ENCODE peak calls at places on chromosomes 7 and 10, in five cellular contexts. One of them, this sample, is unnamed.

GRCh38 chr7:102875700-102876192 is 37.1 kb upstream of the LRRC17 start:
- DNase-seq in stimulated activated CD4-positive, alpha-beta T cell treated with anti-CD3 and anti-CD28 coated beads, Interleukin-4, amount 100 ng/mL, for 24 hours: peak; percentile 39
- DNase-seq in activated CD8-positive, alpha-beta memory T cell treated with anti-CD3 and anti-CD28 coated beads, Interleukin-2, amount 10 ng/mL, durations not matched to agents 7 days and 5 days: peak; percentile 53
- DNase-seq in activated CD4-positive, alpha-beta T cell treated with anti-CD3 and anti-CD28 coated beads, Interleukin-2, amount 10 ng/mL, durations not matched to agents 7 days and 5 days: peak; percentile 7
- DNase-seq in NCI-H1105: no peak
- DNase-seq in this sample: peak; percentile 99

GRCh38 chr7:57203161-57203791 is 71.0 kb upstream of the ZNF479 start:
- DNase-seq in stimulated activated CD4-positive, alpha-beta T cell treated with anti-CD3 and anti-CD28 coated beads, Interleukin-4, amount 100 ng/mL, for 24 hours: no peak
- DNase-seq in activated CD8-positive, alpha-beta memory T cell treated with anti-CD3 and anti-CD28 coated beads, Interleukin-2, amount 10 ng/mL, durations not matched to agents 7 days and 5 days: no peak
- DNase-seq in activated CD4-positive, alpha-beta T cell treated with anti-CD3 and anti-CD28 coated beads, Interleukin-2, amount 10 ng/mL, durations not matched to agents 7 days and 5 days: no peak
- DNase-seq in NCI-H1105: peak; percentile 62
- DNase-seq in this sample: no peak

GRCh38 chr7:148303295-148304013 is 287.1 kb upstream of the C7orf33 start:
- DNase-seq in stimulated activated CD4-positive, alpha-beta T cell treated with anti-CD3 and anti-CD28 coated beads, Interleukin-4, amount 100 ng/mL, for 24 hours: no peak
- DNase-seq in activated CD8-positive, alpha-beta memory T cell treated with anti-CD3 and anti-CD28 coated beads, Interleukin-2, amount 10 ng/mL, durations not matched to agents 7 days and 5 days: no peak
- DNase-seq in activated CD4-positive, alpha-beta T cell treated with anti-CD3 and anti-CD28 coated beads, Interleukin-2, amount 10 ng/mL, durations not matched to agents 7 days and 5 days: no peak
- DNase-seq in NCI-H1105: no peak
- DNase-seq in this sample: peak; percentile 84

GRCh38 chr7:133513608-133514007 is 260.7 kb downstream of the EXOC4 start:
- DNase-seq in stimulated activated CD4-positive, alpha-beta T cell treated with anti-CD3 and anti-CD28 coated beads, Interleukin-4, amount 100 ng/mL, for 24 hours: no peak
- DNase-seq in activated CD8-positive, alpha-beta memory T cell treated with anti-CD3 and anti-CD28 coated beads, Interleukin-2, amount 10 ng/mL, durations not matched to agents 7 days and 5 days: no peak
- DNase-seq in activated CD4-positive, alpha-beta T cell treated with anti-CD3 and anti-CD28 coated beads, Interleukin-2, amount 10 ng/mL, durations not matched to agents 7 days and 5 days: no peak
- DNase-seq in NCI-H1105: no peak
- DNase-seq in this sample: peak; percentile 85

GRCh38 chr10:22427890-22428571 is 82.7 kb downstream of the SPAG6 start:
- DNase-seq in stimulated activated CD4-positive, alpha-beta T cell treated with anti-CD3 and anti-CD28 coated beads, Interleukin-4, amount 100 ng/mL, for 24 hours: no peak
- DNase-seq in activated CD8-positive, alpha-beta memory T cell treated with anti-CD3 and anti-CD28 coated beads, Interleukin-2, amount 10 ng/mL, durations not matched to agents 7 days and 5 days: no peak
- DNase-seq in activated CD4-positive, alpha-beta T cell treated with anti-CD3 and anti-CD28 coated beads, Interleukin-2, amount 10 ng/mL, durations not matched to agents 7 days and 5 days: no peak
- DNase-seq in NCI-H1105: peak; percentile 80
- DNase-seq in this sample: peak; percentile 72

GRCh38 chr10:79001082-79001885 is 67.5 kb upstream of the ZMIZ1 start:
- DNase-seq in stimulated activated CD4-positive, alpha-beta T cell treated with anti-CD3 and anti-CD28 coated beads, Interleukin-4, amount 100 ng/mL, for 24 hours: no peak
- DNase-seq in activated CD8-positive, alpha-beta memory T cell treated with anti-CD3 and anti-CD28 coated beads, Interleukin-2, amount 10 ng/mL, durations not matched to agents 7 days and 5 days: no peak
- DNase-seq in activated CD4-positive, alpha-beta T cell treated with anti-CD3 and anti-CD28 coated beads, Interleukin-2, amount 10 ng/mL, durations not matched to agents 7 days and 5 days: no peak
- DNase-seq in NCI-H1105: no peak
- DNase-seq in this sample: no peak

GRCh38 chr7:98240961-98241673 is 10.9 kb downstream of the TECPR1 start:
- DNase-seq in stimulated activated CD4-positive, alpha-beta T cell treated with anti-CD3 and anti-CD28 coated beads, Interleukin-4, amount 100 ng/mL, for 24 hours: peak; percentile 27
- DNase-seq in activated CD8-positive, alpha-beta memory T cell treated with anti-CD3 and anti-CD28 coated beads, Interleukin-2, amount 10 ng/mL, durations not matched to agents 7 days and 5 days: peak; percentile 46
- DNase-seq in activated CD4-positive, alpha-beta T cell treated with anti-CD3 and anti-CD28 coated beads, Interleukin-2, amount 10 ng/mL, durations not matched to agents 7 days and 5 days: peak; percentile 30
- DNase-seq in NCI-H1105: no peak
- DNase-seq in this sample: peak; percentile 70

GRCh38 chr10:73649876-73650536 is 5.8 kb downstream of the SYNPO2L start:
- DNase-seq in stimulated activated CD4-positive, alpha-beta T cell treated with anti-CD3 and anti-CD28 coated beads, Interleukin-4, amount 100 ng/mL, for 24 hours: no peak
- DNase-seq in activated CD8-positive, alpha-beta memory T cell treated with anti-CD3 and anti-CD28 coated beads, Interleukin-2, amount 10 ng/mL, durations not matched to agents 7 days and 5 days: no peak
- DNase-seq in activated CD4-positive, alpha-beta T cell treated with anti-CD3 and anti-CD28 coated beads, Interleukin-2, amount 10 ng/mL, durations not matched to agents 7 days and 5 days: no peak
- DNase-seq in NCI-H1105: no peak
- DNase-seq in this sample: peak; percentile 54

GRCh38 chr7:130009848-130010688 is 41.1 kb downstream of the ZC3HC1 start:
- DNase-seq in stimulated activated CD4-positive, alpha-beta T cell treated with anti-CD3 and anti-CD28 coated beads, Interleukin-4, amount 100 ng/mL, for 24 hours: peak; percentile 8
- DNase-seq in activated CD8-positive, alpha-beta memory T cell treated with anti-CD3 and anti-CD28 coated beads, Interleukin-2, amount 10 ng/mL, durations not matched to agents 7 days and 5 days: peak; percentile 55
- DNase-seq in activated CD4-positive, alpha-beta T cell treated with anti-CD3 and anti-CD28 coated beads, Interleukin-2, amount 10 ng/mL, durations not matched to agents 7 days and 5 days: no peak
- DNase-seq in NCI-H1105: no peak
- DNase-seq in this sample: peak; percentile 77

GRCh38 chr10:9762966-9763656 is 1254.6 kb upstream of the CELF2 start:
- DNase-seq in stimulated activated CD4-positive, alpha-beta T cell treated with anti-CD3 and anti-CD28 coated beads, Interleukin-4, amount 100 ng/mL, for 24 hours: no peak
- DNase-seq in activated CD8-positive, alpha-beta memory T cell treated with anti-CD3 and anti-CD28 coated beads, Interleukin-2, amount 10 ng/mL, durations not matched to agents 7 days and 5 days: no peak
- DNase-seq in activated CD4-positive, alpha-beta T cell treated with anti-CD3 and anti-CD28 coated beads, Interleukin-2, amount 10 ng/mL, durations not matched to agents 7 days and 5 days: no peak
- DNase-seq in NCI-H1105: no peak
- DNase-seq in this sample: peak; percentile 87

GRCh38 chr7:33824911-33825459 is 80.4 kb upstream of the BMPER start:
- DNase-seq in stimulated activated CD4-positive, alpha-beta T cell treated with anti-CD3 and anti-CD28 coated beads, Interleukin-4, amount 100 ng/mL, for 24 hours: no peak
- DNase-seq in activated CD8-positive, alpha-beta memory T cell treated with anti-CD3 and anti-CD28 coated beads, Interleukin-2, amount 10 ng/mL, durations not matched to agents 7 days and 5 days: no peak
- DNase-seq in activated CD4-positive, alpha-beta T cell treated with anti-CD3 and anti-CD28 coated beads, Interleukin-2, amount 10 ng/mL, durations not matched to agents 7 days and 5 days: no peak
- DNase-seq in NCI-H1105: no peak
- DNase-seq in this sample: peak; percentile 33

GRCh38 chr10:4655406-4655805 is 170.6 kb upstream of the AKR1E2 start:
- DNase-seq in stimulated activated CD4-positive, alpha-beta T cell treated with anti-CD3 and anti-CD28 coated beads, Interleukin-4, amount 100 ng/mL, for 24 hours: no peak
- DNase-seq in activated CD8-positive, alpha-beta memory T cell treated with anti-CD3 and anti-CD28 coated beads, Interleukin-2, amount 10 ng/mL, durations not matched to agents 7 days and 5 days: no peak
- DNase-seq in activated CD4-positive, alpha-beta T cell treated with anti-CD3 and anti-CD28 coated beads, Interleukin-2, amount 10 ng/mL, durations not matched to agents 7 days and 5 days: no peak
- DNase-seq in NCI-H1105: no peak
- DNase-seq in this sample: no peak

GRCh38 chr7:5283421-5284303 is 919 bp downstream of the SLC29A4 start:
- DNase-seq in stimulated activated CD4-positive, alpha-beta T cell treated with anti-CD3 and anti-CD28 coated beads, Interleukin-4, amount 100 ng/mL, for 24 hours: no peak
- DNase-seq in activated CD8-positive, alpha-beta memory T cell treated with anti-CD3 and anti-CD28 coated beads, Interleukin-2, amount 10 ng/mL, durations not matched to agents 7 days and 5 days: no peak
- DNase-seq in activated CD4-positive, alpha-beta T cell treated with anti-CD3 and anti-CD28 coated beads, Interleukin-2, amount 10 ng/mL, durations not matched to agents 7 days and 5 days: no peak
- DNase-seq in NCI-H1105: no peak
- DNase-seq in this sample: peak; percentile 5

GRCh38 chr7:44618754-44619153 is 12.3 kb downstream of the OGDH start:
- DNase-seq in stimulated activated CD4-positive, alpha-beta T cell treated with anti-CD3 and anti-CD28 coated beads, Interleukin-4, amount 100 ng/mL, for 24 hours: peak; percentile 51
- DNase-seq in activated CD8-positive, alpha-beta memory T cell treated with anti-CD3 and anti-CD28 coated beads, Interleukin-2, amount 10 ng/mL, durations not matched to agents 7 days and 5 days: no peak
- DNase-seq in activated CD4-positive, alpha-beta T cell treated with anti-CD3 and anti-CD28 coated beads, Interleukin-2, amount 10 ng/mL, durations not matched to agents 7 days and 5 days: no peak
- DNase-seq in NCI-H1105: no peak
- DNase-seq in this sample: no peak

GRCh38 chr7:116574025-116574822 is 49.4 kb downstream of the CAV1 start:
- DNase-seq in stimulated activated CD4-positive, alpha-beta T cell treated with anti-CD3 and anti-CD28 coated beads, Interleukin-4, amount 100 ng/mL, for 24 hours: no peak
- DNase-seq in activated CD8-positive, alpha-beta memory T cell treated with anti-CD3 and anti-CD28 coated beads, Interleukin-2, amount 10 ng/mL, durations not matched to agents 7 days and 5 days: no peak
- DNase-seq in activated CD4-positive, alpha-beta T cell treated with anti-CD3 and anti-CD28 coated beads, Interleukin-2, amount 10 ng/mL, durations not matched to agents 7 days and 5 days: no peak
- DNase-seq in NCI-H1105: no peak
- DNase-seq in this sample: peak; percentile 22

GRCh38 chr7:135204271-135204872 is 7.0 kb downstream of the WDR91 start:
- DNase-seq in stimulated activated CD4-positive, alpha-beta T cell treated with anti-CD3 and anti-CD28 coated beads, Interleukin-4, amount 100 ng/mL, for 24 hours: no peak
- DNase-seq in activated CD8-positive, alpha-beta memory T cell treated with anti-CD3 and anti-CD28 coated beads, Interleukin-2, amount 10 ng/mL, durations not matched to agents 7 days and 5 days: no peak
- DNase-seq in activated CD4-positive, alpha-beta T cell treated with anti-CD3 and anti-CD28 coated beads, Interleukin-2, amount 10 ng/mL, durations not matched to agents 7 days and 5 days: no peak
- DNase-seq in NCI-H1105: no peak
- DNase-seq in this sample: peak; percentile 84

GRCh38 chr10:83736008-83736407 is 403.3 kb upstream of the GHITM start:
- DNase-seq in stimulated activated CD4-positive, alpha-beta T cell treated with anti-CD3 and anti-CD28 coated beads, Interleukin-4, amount 100 ng/mL, for 24 hours: no peak
- DNase-seq in activated CD8-positive, alpha-beta memory T cell treated with anti-CD3 and anti-CD28 coated beads, Interleukin-2, amount 10 ng/mL, durations not matched to agents 7 days and 5 days: no peak
- DNase-seq in activated CD4-positive, alpha-beta T cell treated with anti-CD3 and anti-CD28 coated beads, Interleukin-2, amount 10 ng/mL, durations not matched to agents 7 days and 5 days: no peak
- DNase-seq in NCI-H1105: no peak
- DNase-seq in this sample: no peak

GRCh38 chr10:30445716-30446115 is 11.7 kb downstream of the MAP3K8 start:
- DNase-seq in stimulated activated CD4-positive, alpha-beta T cell treated with anti-CD3 and anti-CD28 coated beads, Interleukin-4, amount 100 ng/mL, for 24 hours: no peak
- DNase-seq in activated CD8-positive, alpha-beta memory T cell treated with anti-CD3 and anti-CD28 coated beads, Interleukin-2, amount 10 ng/mL, durations not matched to agents 7 days and 5 days: no peak
- DNase-seq in activated CD4-positive, alpha-beta T cell treated with anti-CD3 and anti-CD28 coated beads, Interleukin-2, amount 10 ng/mL, durations not matched to agents 7 days and 5 days: no peak
- DNase-seq in NCI-H1105: no peak
- DNase-seq in this sample: peak; percentile 87

GRCh38 chr10:67976292-67977245 is 92.1 kb downstream of the SIRT1 start:
- DNase-seq in stimulated activated CD4-positive, alpha-beta T cell treated with anti-CD3 and anti-CD28 coated beads, Interleukin-4, amount 100 ng/mL, for 24 hours: no peak
- DNase-seq in activated CD8-positive, alpha-beta memory T cell treated with anti-CD3 and anti-CD28 coated beads, Interleukin-2, amount 10 ng/mL, durations not matched to agents 7 days and 5 days: no peak
- DNase-seq in activated CD4-positive, alpha-beta T cell treated with anti-CD3 and anti-CD28 coated beads, Interleukin-2, amount 10 ng/mL, durations not matched to agents 7 days and 5 days: no peak
- DNase-seq in NCI-H1105: no peak
- DNase-seq in this sample: peak; percentile 30

GRCh38 chr7:153604-154003 is 38.8 kb upstream of the FAM20C start:
- DNase-seq in stimulated activated CD4-positive, alpha-beta T cell treated with anti-CD3 and anti-CD28 coated beads, Interleukin-4, amount 100 ng/mL, for 24 hours: no peak
- DNase-seq in activated CD8-positive, alpha-beta memory T cell treated with anti-CD3 and anti-CD28 coated beads, Interleukin-2, amount 10 ng/mL, durations not matched to agents 7 days and 5 days: no peak
- DNase-seq in activated CD4-positive, alpha-beta T cell treated with anti-CD3 and anti-CD28 coated beads, Interleukin-2, amount 10 ng/mL, durations not matched to agents 7 days and 5 days: no peak
- DNase-seq in NCI-H1105: no peak
- DNase-seq in this sample: no peak

GRCh38 chr10:12710594-12711343 is 290.7 kb downstream of the CCDC3 start:
- DNase-seq in stimulated activated CD4-positive, alpha-beta T cell treated with anti-CD3 and anti-CD28 coated beads, Interleukin-4, amount 100 ng/mL, for 24 hours: peak; percentile 84
- DNase-seq in activated CD8-positive, alpha-beta memory T cell treated with anti-CD3 and anti-CD28 coated beads, Interleukin-2, amount 10 ng/mL, durations not matched to agents 7 days and 5 days: peak; percentile 86
- DNase-seq in activated CD4-positive, alpha-beta T cell treated with anti-CD3 and anti-CD28 coated beads, Interleukin-2, amount 10 ng/mL, durations not matched to agents 7 days and 5 days: peak; percentile 83
- DNase-seq in NCI-H1105: peak; percentile 48
- DNase-seq in this sample: peak; percentile 95

GRCh38 chr10:104657458-104657857 is 16.4 kb downstream of the SORCS3 start:
- DNase-seq in stimulated activated CD4-positive, alpha-beta T cell treated with anti-CD3 and anti-CD28 coated beads, Interleukin-4, amount 100 ng/mL, for 24 hours: no peak
- DNase-seq in activated CD8-positive, alpha-beta memory T cell treated with anti-CD3 and anti-CD28 coated beads, Interleukin-2, amount 10 ng/mL, durations not matched to agents 7 days and 5 days: no peak
- DNase-seq in activated CD4-positive, alpha-beta T cell treated with anti-CD3 and anti-CD28 coated beads, Interleukin-2, amount 10 ng/mL, durations not matched to agents 7 days and 5 days: no peak
- DNase-seq in NCI-H1105: no peak
- DNase-seq in this sample: no peak

GRCh38 chr10:76034236-76035009 is 603.0 kb downstream of the LRMDA start:
- DNase-seq in stimulated activated CD4-positive, alpha-beta T cell treated with anti-CD3 and anti-CD28 coated beads, Interleukin-4, amount 100 ng/mL, for 24 hours: no peak
- DNase-seq in activated CD8-positive, alpha-beta memory T cell treated with anti-CD3 and anti-CD28 coated beads, Interleukin-2, amount 10 ng/mL, durations not matched to agents 7 days and 5 days: no peak
- DNase-seq in activated CD4-positive, alpha-beta T cell treated with anti-CD3 and anti-CD28 coated beads, Interleukin-2, amount 10 ng/mL, durations not matched to agents 7 days and 5 days: no peak
- DNase-seq in NCI-H1105: peak; percentile 78
- DNase-seq in this sample: no peak

GRCh38 chr10:94439275-94439861 is 37.0 kb downstream of the TBC1D12 start:
- DNase-seq in stimulated activated CD4-positive, alpha-beta T cell treated with anti-CD3 and anti-CD28 coated beads, Interleukin-4, amount 100 ng/mL, for 24 hours: no peak
- DNase-seq in activated CD8-positive, alpha-beta memory T cell treated with anti-CD3 and anti-CD28 coated beads, Interleukin-2, amount 10 ng/mL, durations not matched to agents 7 days and 5 days: no peak
- DNase-seq in activated CD4-positive, alpha-beta T cell treated with anti-CD3 and anti-CD28 coated beads, Interleukin-2, amount 10 ng/mL, durations not matched to agents 7 days and 5 days: no peak
- DNase-seq in NCI-H1105: no peak
- DNase-seq in this sample: peak; percentile 47

GRCh38 chr10:31083765-31084184 is 52.1 kb upstream of the ZNF438 start:
- DNase-seq in stimulated activated CD4-positive, alpha-beta T cell treated with anti-CD3 and anti-CD28 coated beads, Interleukin-4, amount 100 ng/mL, for 24 hours: peak; percentile 75
- DNase-seq in activated CD8-positive, alpha-beta memory T cell treated with anti-CD3 and anti-CD28 coated beads, Interleukin-2, amount 10 ng/mL, durations not matched to agents 7 days and 5 days: peak; percentile 74
- DNase-seq in activated CD4-positive, alpha-beta T cell treated with anti-CD3 and anti-CD28 coated beads, Interleukin-2, amount 10 ng/mL, durations not matched to agents 7 days and 5 days: peak; percentile 70
- DNase-seq in NCI-H1105: no peak
- DNase-seq in this sample: peak; percentile 66

GRCh38 chr10:102342462-102342861 is 53.0 kb upstream of the NFKB2 start:
- DNase-seq in stimulated activated CD4-positive, alpha-beta T cell treated with anti-CD3 and anti-CD28 coated beads, Interleukin-4, amount 100 ng/mL, for 24 hours: no peak
- DNase-seq in activated CD8-positive, alpha-beta memory T cell treated with anti-CD3 and anti-CD28 coated beads, Interleukin-2, amount 10 ng/mL, durations not matched to agents 7 days and 5 days: no peak
- DNase-seq in activated CD4-positive, alpha-beta T cell treated with anti-CD3 and anti-CD28 coated beads, Interleukin-2, amount 10 ng/mL, durations not matched to agents 7 days and 5 days: no peak
- DNase-seq in NCI-H1105: no peak
- DNase-seq in this sample: no peak

GRCh38 chr7:12729112-12729511 is 41.7 kb downstream of the ARL4A start:
- DNase-seq in stimulated activated CD4-positive, alpha-beta T cell treated with anti-CD3 and anti-CD28 coated beads, Interleukin-4, amount 100 ng/mL, for 24 hours: no peak
- DNase-seq in activated CD8-positive, alpha-beta memory T cell treated with anti-CD3 and anti-CD28 coated beads, Interleukin-2, amount 10 ng/mL, durations not matched to agents 7 days and 5 days: no peak
- DNase-seq in activated CD4-positive, alpha-beta T cell treated with anti-CD3 and anti-CD28 coated beads, Interleukin-2, amount 10 ng/mL, durations not matched to agents 7 days and 5 days: no peak
- DNase-seq in NCI-H1105: peak; percentile 92
- DNase-seq in this sample: peak; percentile 83

GRCh38 chr7:6571160-6571779 is 6.0 kb upstream of the ZDHHC4 start:
- DNase-seq in stimulated activated CD4-positive, alpha-beta T cell treated with anti-CD3 and anti-CD28 coated beads, Interleukin-4, amount 100 ng/mL, for 24 hours: no peak
- DNase-seq in activated CD8-positive, alpha-beta memory T cell treated with anti-CD3 and anti-CD28 coated beads, Interleukin-2, amount 10 ng/mL, durations not matched to agents 7 days and 5 days: no peak
- DNase-seq in activated CD4-positive, alpha-beta T cell treated with anti-CD3 and anti-CD28 coated beads, Interleukin-2, amount 10 ng/mL, durations not matched to agents 7 days and 5 days: no peak
- DNase-seq in NCI-H1105: no peak
- DNase-seq in this sample: no peak

GRCh38 chr10:44938938-44939337 is 20.7 kb upstream of the RASSF4 start:
- DNase-seq in stimulated activated CD4-positive, alpha-beta T cell treated with anti-CD3 and anti-CD28 coated beads, Interleukin-4, amount 100 ng/mL, for 24 hours: no peak
- DNase-seq in activated CD8-positive, alpha-beta memory T cell treated with anti-CD3 and anti-CD28 coated beads, Interleukin-2, amount 10 ng/mL, durations not matched to agents 7 days and 5 days: peak; percentile 1
- DNase-seq in activated CD4-positive, alpha-beta T cell treated with anti-CD3 and anti-CD28 coated beads, Interleukin-2, amount 10 ng/mL, durations not matched to agents 7 days and 5 days: no peak
- DNase-seq in NCI-H1105: no peak
- DNase-seq in this sample: no peak

This sample was measured in choroid plexus epithelial cell.